ENCODE peak calls at places on chromosomes 5 and 9, in seven cellular contexts. F, S, I, Z, U, E and B are unnamed samples.

GRCh38 chr5:40160435-40160834 is 519.3 kb upstream of the PTGER4 start:
- DNase-seq in F (no peak), S (no peak), I (no peak), Z (no peak), U (no peak), E (peak), B (no peak)

GRCh38 chr5:128532127-128532526 is 5.9 kb downstream of the FBN2 start:
- DNase-seq in F (no peak), S (no peak), I (no peak), Z (peak), U (no peak), E (no peak), B (peak)

GRCh38 chr5:97844797-97845196 is 661.8 kb upstream of the RIOK2 start:
- DNase-seq in F (no peak), S (no peak), I (no peak), Z (peak), U (no peak), E (no peak), B (peak)

GRCh38 chr5:174793076-174793475 is 68.7 kb downstream of the MSX2 start:
- DNase-seq in F (no peak), S (no peak), I (no peak), Z (no peak), U (no peak), E (no peak), B (no peak)

GRCh38 chr9:91117959-91118651 is 243.6 kb downstream of the AUH start:
- DNase-seq in F (peak), S (no peak), I (peak), Z (peak), U (no peak), E (no peak), B (peak)

GRCh38 chr9:131098391-131099087 is 2.2 kb downstream of the AIF1L start:
- DNase-seq in F (no peak), S (no peak), I (no peak), Z (no peak), U (no peak), E (no peak), B (peak)

GRCh38 chr5:131661931-131662330 is 26.9 kb upstream of the RAPGEF6 start:
- DNase-seq in F (no peak), S (no peak), I (no peak), Z (no peak), U (no peak), E (no peak), B (no peak)

GRCh38 chr5:180343846-180344327 is 9.2 kb downstream of the GFPT2 start:
- DNase-seq in F (peak), S (no peak), I (peak), Z (peak), U (no peak), E (no peak), B (no peak)

GRCh38 chr9:131676431-131676972 is 63.4 kb downstream of the RAPGEF1 start:
- DNase-seq in F (no peak), S (no peak), I (peak), Z (no peak), U (peak), E (no peak), B (no peak)

GRCh38 chr9:112764344-112764743 is 13.8 kb downstream of the SNX30 start:
- DNase-seq in F (peak), S (no peak), I (peak), Z (peak), U (no peak), E (no peak), B (no peak)

GRCh38 chr9:106350777-106351176 is 512.2 kb upstream of the ZNF462 start:
- DNase-seq in F (no peak), S (no peak), I (no peak), Z (no peak), U (no peak), E (no peak), B (no peak)

GRCh38 chr5:38045446-38045845 is 205.6 kb upstream of the GDNF start:
- DNase-seq in F (no peak), S (no peak), I (no peak), Z (no peak), U (peak), E (no peak), B (no peak)

GRCh38 chr5:119373449-119373858 is 17.6 kb downstream of the TNFAIP8 start:
- DNase-seq in F (no peak), S (no peak), I (no peak), Z (no peak), U (no peak), E (no peak), B (no peak)

GRCh38 chr5:68435611-68436010 is 220.1 kb downstream of the PIK3R1 start:
- DNase-seq in F (no peak), S (no peak), I (no peak), Z (no peak), U (no peak), E (no peak), B (no peak)

GRCh38 chr5:71731015-71731414 is 11.9 kb downstream of the CARTPT start:
- DNase-seq in F (no peak), S (no peak), I (no peak), Z (no peak), U (no peak), E (no peak), B (no peak)

GRCh38 chr5:95959051-95959963 is 2.3 kb downstream of the ELL2 start:
- DNase-seq in F (peak), S (no peak), I (peak), Z (peak), U (no peak), E (no peak), B (peak)

GRCh38 chr5:158621381-158621780 is 478.3 kb downstream of the EBF1 start:
- DNase-seq in F (no peak), S (no peak), I (no peak), Z (no peak), U (no peak), E (no peak), B (no peak)

GRCh38 chr5:112935675-112936074 is 13.6 kb upstream of the REEP5 start:
- DNase-seq in F (no peak), S (no peak), I (peak), Z (no peak), U (no peak), E (peak), B (no peak)

GRCh38 chr5:151257731-151258715 is 5.0 kb downstream of the GM2A start:
- DNase-seq in F (no peak), S (no peak), I (peak), Z (no peak), U (no peak), E (peak), B (no peak)

GRCh38 chr5:59275537-59276276 is 617.8 kb downstream of the PDE4D start:
- DNase-seq in F (peak), S (no peak), I (peak), Z (peak), U (no peak), E (no peak), B (peak)

GRCh38 chr5:144036476-144036875 is 134.0 kb downstream of the YIPF5 start:
- DNase-seq in F (no peak), S (no peak), I (no peak), Z (no peak), U (no peak), E (no peak), B (no peak)

GRCh38 chr9:111039203-111039907 is 1.1 kb upstream of the LPAR1 start:
- DNase-seq in F (peak), S (peak), I (no peak), Z (peak), U (no peak), E (no peak), B (peak)

GRCh38 chr9:91992636-91993035 is 42.6 kb upstream of the ROR2 start:
- DNase-seq in F (peak), S (no peak), I (peak), Z (no peak), U (no peak), E (no peak), B (no peak)

GRCh38 chr5:5605170-5605764 is 182.8 kb downstream of the ICE1 start:
- DNase-seq in F (no peak), S (no peak), I (no peak), Z (no peak), U (no peak), E (peak), B (no peak)

GRCh38 chr5:14429102-14429501 is 152.5 kb upstream of the OTULINL start:
- DNase-seq in F (no peak), S (no peak), I (no peak), Z (peak), U (no peak), E (no peak), B (no peak)

GRCh38 chr5:19256036-19256435 is 732.0 kb downstream of the CDH18 start:
- DNase-seq in F (no peak), S (no peak), I (no peak), Z (no peak), U (peak), E (no peak), B (no peak)

GRCh38 chr5:15612915-15613635 is 113.1 kb downstream of the FBXL7 start:
- DNase-seq in F (no peak), S (no peak), I (no peak), Z (no peak), U (no peak), E (no peak), B (no peak)

GRCh38 chr5:157744055-157745011 is 821 bp downstream of the LSM11 start:
- DNase-seq in F (no peak), S (no peak), I (peak), Z (no peak), U (no peak), E (peak), B (peak)

GRCh38 chr5:124554746-124555145 is 191.7 kb downstream of the ZNF608 start:
- DNase-seq in F (no peak), S (no peak), I (no peak), Z (no peak), U (no peak), E (no peak), B (peak)

GRCh38 chr5:8749556-8749955 is 796.3 kb downstream of the SEMA5A start:
- DNase-seq in F (no peak), S (no peak), I (no peak), Z (no peak), U (no peak), E (no peak), B (no peak)

GRCh38 chr5:10249948-10250803 is at the start of gene CCT5:
- DNase-seq in F (peak), S (peak), I (peak), Z (peak), U (peak), E (peak), B (peak)

GRCh38 chr5:168480601-168481000 is 5.7 kb upstream of the RARS1 start:
- DNase-seq in F (no peak), S (no peak), I (no peak), Z (no peak), U (no peak), E (peak), B (no peak)

GRCh38 chr5:131684595-131684994 is 49.6 kb upstream of the RAPGEF6 start:
- DNase-seq in F (no peak), S (no peak), I (peak), Z (no peak), U (no peak), E (no peak), B (no peak)

GRCh38 chr9:80784647-80785046 is 904.7 kb downstream of the TLE1 start:
- DNase-seq in F (no peak), S (no peak), I (no peak), Z (no peak), U (no peak), E (no peak), B (no peak)

GRCh38 chr5:160656961-160657570 is 194.9 kb downstream of the ATP10B start:
- DNase-seq in F (no peak), S (no peak), I (no peak), Z (no peak), U (no peak), E (no peak), B (no peak)

GRCh38 chr5:61919920-61920319 is 386.1 kb upstream of the KIF2A start:
- DNase-seq in F (peak), S (no peak), I (no peak), Z (no peak), U (no peak), E (peak), B (no peak)

GRCh38 chr5:125058185-125058826 is 311.9 kb upstream of the ZNF608 start:
- DNase-seq in F (peak), S (no peak), I (peak), Z (peak), U (no peak), E (no peak), B (no peak)

GRCh38 chr5:91076138-91076537 is 307.0 kb downstream of the ARRDC3 start:
- DNase-seq in F (no peak), S (no peak), I (peak), Z (no peak), U (no peak), E (peak), B (no peak)

GRCh38 chr5:91077623-91078022 is 305.5 kb downstream of the ARRDC3 start:
- DNase-seq in F (no peak), S (no peak), I (peak), Z (no peak), U (no peak), E (peak), B (no peak)

GRCh38 chr5:91072891-91073290 is 310.2 kb downstream of the ARRDC3 start:
- DNase-seq in F (peak), S (no peak), I (peak), Z (no peak), U (no peak), E (peak), B (no peak)

GRCh38 chr5:91070761-91071429 is 312.2 kb downstream of the ARRDC3 start:
- DNase-seq in F (no peak), S (no peak), I (no peak), Z (peak), U (no peak), E (no peak), B (no peak)

GRCh38 chr5:91074615-91075014 is 308.5 kb downstream of the ARRDC3 start:
- DNase-seq in F (no peak), S (no peak), I (peak), Z (no peak), U (no peak), E (peak), B (no peak)
- TF ChIP-seq EZH2phosphoT487 in F (no peak), S (no peak), I (peak), Z (no peak), U (no peak), E (no peak), B (no peak)

DNA sequence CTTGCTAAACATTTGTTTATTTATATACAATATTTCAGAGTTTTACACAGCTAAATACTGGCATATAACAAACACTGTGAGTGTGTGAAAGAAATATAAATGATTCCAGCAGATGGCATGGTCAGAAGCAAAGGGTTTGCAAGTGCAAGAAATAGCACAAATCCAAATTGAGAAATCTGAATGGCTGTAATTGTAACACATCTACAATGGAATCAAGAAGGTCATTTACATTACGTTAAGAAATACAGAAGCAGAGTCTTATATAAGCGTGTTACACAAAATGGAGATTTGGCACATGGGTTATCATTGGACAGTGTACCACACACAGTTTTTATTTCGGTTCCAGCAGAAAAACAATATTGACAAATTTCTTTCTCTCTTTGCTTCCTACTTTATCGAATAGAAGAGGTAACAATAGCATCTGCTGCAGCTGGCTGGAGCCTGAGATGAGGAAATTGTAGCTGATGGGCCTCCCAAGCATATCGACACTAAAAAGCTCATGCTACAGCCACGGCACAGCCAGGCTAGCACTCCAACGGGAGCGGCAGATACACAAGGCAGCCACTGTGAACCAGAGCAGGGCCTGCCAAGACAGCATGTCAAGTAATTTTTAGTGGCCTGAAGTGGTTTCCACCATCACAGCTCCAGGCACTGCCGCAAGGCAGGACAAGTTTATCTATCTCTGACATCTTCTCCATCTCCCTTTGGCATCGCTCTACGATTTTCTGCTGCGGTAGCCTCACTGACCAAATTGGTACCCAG is 564.6 kb upstream of the DMAC1 start:
- DNase-seq in F (no peak), S (no peak), I (no peak), Z (no peak), U (no peak), E (no peak), B (no peak)
- TF ChIP-seq EZH2 in F (no peak), S (no peak), I (no peak), Z (no peak), U (no peak), E (no peak), B (no peak)

DNA sequence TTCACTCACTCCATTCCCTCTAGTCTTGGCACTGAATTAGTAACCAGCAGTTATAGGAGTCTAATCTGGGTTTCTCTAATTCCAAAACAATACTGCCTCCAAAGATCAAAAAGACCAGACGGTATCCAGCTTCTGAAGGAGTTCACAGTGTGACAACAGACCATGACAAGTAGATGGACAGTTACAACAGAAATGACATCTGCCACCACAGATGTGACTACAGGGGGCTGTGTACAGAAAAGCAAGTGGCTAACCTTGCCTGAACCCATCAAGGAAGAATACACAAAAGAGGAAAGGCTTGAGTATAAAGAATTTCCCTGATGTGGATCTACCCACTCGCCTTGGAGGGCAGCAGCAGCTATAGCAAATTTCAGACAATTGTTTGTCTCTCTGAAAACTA is 112.4 kb downstream of the ACTL7B start:
- DNase-seq in F (no peak), S (no peak), I (no peak), Z (no peak), U (no peak), E (no peak), B (no peak)
- TF ChIP-seq EZH2phosphoT487 in F (no peak), S (no peak), I (no peak), Z (no peak), U (no peak), E (no peak), B (no peak)

DNA sequence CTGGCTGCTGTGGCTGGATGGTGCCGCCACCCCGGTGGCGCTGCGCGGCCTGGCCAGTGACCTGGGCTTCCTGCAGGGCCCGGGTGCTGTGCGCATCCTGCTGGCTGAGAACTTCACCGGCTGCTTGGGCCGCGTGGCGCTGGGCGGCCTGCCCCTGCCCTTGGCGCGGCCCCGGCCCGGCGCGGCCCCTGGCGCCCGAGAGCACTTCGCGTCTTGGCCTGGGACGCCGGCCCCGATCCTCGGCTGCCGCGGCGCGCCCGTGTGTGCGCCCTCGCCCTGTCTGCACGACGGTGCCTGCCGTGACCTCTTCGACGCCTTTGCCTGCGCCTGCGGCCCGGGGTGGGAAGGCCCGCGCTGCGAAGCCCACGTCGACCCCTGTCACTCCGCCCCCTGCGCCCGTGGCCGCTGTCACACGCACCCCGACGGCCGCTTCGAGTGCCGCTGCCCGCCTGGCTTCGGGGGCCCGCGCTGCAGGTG is 17.5 kb downstream of the CRB2 start:
- DNase-seq in F (no peak), S (no peak), I (no peak), Z (no peak), U (no peak), E (no peak), B (peak)
- TF ChIP-seq EZH2 in F (peak), S (no peak), I (no peak), Z (no peak), U (no peak), E (no peak), B (no peak)

GRCh38 chr5:372911-373709 is 51.6 kb downstream of the AHRR start:
- DNase-seq in F (no peak), S (no peak), I (no peak), Z (no peak), U (no peak), E (no peak), B (peak)
- TF ChIP-seq EZH2phosphoT487 in F (no peak), S (no peak), I (no peak), Z (no peak), U (no peak), E (no peak), B (no peak)